ENCODE peak calls at places on chromosome 21, in five cellular contexts. D, X, G, N and J are unnamed samples.

GRCh38 chr21:28688381-28688780 is 304.3 kb downstream of the LTN1 start:
- DNase-seq in D (no peak), N (no peak), X (no peak), G (no peak), J (no peak)

GRCh38 chr21:18617291-18617690 is 213.7 kb upstream of the TMPRSS15 start:
- DNase-seq in G (no peak), N (no peak), D (no peak), X (no peak), J (no peak)

GRCh38 chr21:46065993-46066842 is 31.7 kb upstream of the COL6A2 start:
- DNase-seq in X (peak), N (no peak), G (no peak), D (no peak), J (no peak)

GRCh38 chr21:35427320-35428040 is 378.4 kb upstream of the RUNX1 start:
- DNase-seq in X (peak), N (no peak), D (no peak), G (no peak), J (no peak)

GRCh38 chr21:39030127-39030884 is 152.9 kb downstream of the PSMG1 start:
- DNase-seq in D (no peak), G (no peak), N (no peak), X (peak), J (no peak)

GRCh38 chr21:46550511-46550941 is 54.4 kb downstream of the S100B start:
- DNase-seq in X (peak), N (no peak), D (no peak), G (no peak), J (no peak)

GRCh38 chr21:38181101-38181500 is 75.7 kb upstream of the KCNJ15 start:
- DNase-seq in X (no peak), N (no peak), G (no peak), D (no peak), J (no peak)

GRCh38 chr21:32094792-32095191 is 184.1 kb downstream of the MIS18A start:
- DNase-seq in D (no peak), G (no peak), X (no peak), N (no peak), J (no peak)

GRCh38 chr21:29257701-29258100 is 41.0 kb upstream of the BACH1 start:
- DNase-seq in X (no peak), G (no peak), N (no peak), D (peak), J (no peak)

GRCh38 chr21:45364464-45365185 is 40.3 kb upstream of the COL18A1 start:
- DNase-seq in X (peak), D (no peak), N (no peak), G (no peak), J (no peak)

GRCh38 chr21:23162213-23162946 is 2164.2 kb downstream of the NCAM2 start:
- DNase-seq in X (no peak), D (no peak), G (no peak), N (no peak), J (peak)

GRCh38 chr21:27382404-27382803 is 415.5 kb upstream of the ADAMTS5 start:
- DNase-seq in G (no peak), X (no peak), N (no peak), D (no peak), J (no peak)

GRCh38 chr21:39263372-39263771 is 50.1 kb downstream of the BRWD1 start:
- DNase-seq in X (no peak), D (no peak), G (no peak), N (no peak), J (no peak)

GRCh38 chr21:44914176-44914874 is 6.4 kb downstream of the ITGB2 start:
- DNase-seq in D (peak), X (no peak), G (no peak), N (no peak), J (no peak)

GRCh38 chr21:27134513-27134912 is 167.6 kb upstream of the ADAMTS5 start:
- DNase-seq in D (no peak), G (no peak), X (no peak), N (no peak), J (no peak)

GRCh38 chr21:21831036-21831435 is 832.8 kb downstream of the NCAM2 start:
- DNase-seq in D (no peak), G (no peak), N (no peak), X (no peak), J (no peak)

GRCh38 chr21:44437696-44438431 is 17.4 kb upstream of the LRRC3 start:
- DNase-seq in N (no peak), X (peak), G (no peak), D (no peak), J (no peak)

GRCh38 chr21:40976198-40977114 is 129.5 kb upstream of the DSCAM start:
- DNase-seq in N (no peak), G (no peak), D (no peak), X (no peak), J (no peak)

GRCh38 chr21:26194326-26194725 is 23.8 kb upstream of the APP start:
- DNase-seq in G (no peak), X (no peak), N (no peak), D (no peak), J (no peak)

GRCh38 chr21:28018741-28019669 is 973.7 kb downstream of the LTN1 start:
- DNase-seq in D (no peak), X (no peak), N (no peak), G (no peak), J (no peak)

GRCh38 chr21:42657676-42658319 is 4.4 kb downstream of the PDE9A start:
- DNase-seq in G (no peak), D (no peak), N (no peak), X (no peak), J (no peak)
- TF ChIP-seq POLR2AphosphoS5 in G (no peak), D (no peak), N (no peak), X (peak), J (no peak)

GRCh38 chr21:15063081-15063820 is 1.5 kb downstream of the NRIP1 start:
- DNase-seq in G (no peak), D (peak), X (no peak), N (no peak), J (no peak)
- TF ChIP-seq POLR2AphosphoS5 in G (no peak), D (no peak), X (no peak), N (no peak), J (no peak)

GRCh38 chr21:33480481-33481103 is 818 bp upstream of the TMEM50B start:
- DNase-seq in X (no peak), G (no peak), N (no peak), D (no peak), J (no peak)

GRCh38 chr21:33479679-33480480 is at the start of gene TMEM50B:
- DNase-seq in G (peak), D (peak), X (peak), N (peak), J (peak)

GRCh38 chr21:33478182-33478581 is 1.6 kb downstream of the TMEM50B start:
- DNase-seq in G (no peak), N (no peak), X (no peak), D (no peak), J (no peak)

GRCh38 chr21:33477066-33477465 is 2.7 kb downstream of the TMEM50B start:
- DNase-seq in D (no peak), N (no peak), X (no peak), G (no peak), J (no peak)

DNA sequence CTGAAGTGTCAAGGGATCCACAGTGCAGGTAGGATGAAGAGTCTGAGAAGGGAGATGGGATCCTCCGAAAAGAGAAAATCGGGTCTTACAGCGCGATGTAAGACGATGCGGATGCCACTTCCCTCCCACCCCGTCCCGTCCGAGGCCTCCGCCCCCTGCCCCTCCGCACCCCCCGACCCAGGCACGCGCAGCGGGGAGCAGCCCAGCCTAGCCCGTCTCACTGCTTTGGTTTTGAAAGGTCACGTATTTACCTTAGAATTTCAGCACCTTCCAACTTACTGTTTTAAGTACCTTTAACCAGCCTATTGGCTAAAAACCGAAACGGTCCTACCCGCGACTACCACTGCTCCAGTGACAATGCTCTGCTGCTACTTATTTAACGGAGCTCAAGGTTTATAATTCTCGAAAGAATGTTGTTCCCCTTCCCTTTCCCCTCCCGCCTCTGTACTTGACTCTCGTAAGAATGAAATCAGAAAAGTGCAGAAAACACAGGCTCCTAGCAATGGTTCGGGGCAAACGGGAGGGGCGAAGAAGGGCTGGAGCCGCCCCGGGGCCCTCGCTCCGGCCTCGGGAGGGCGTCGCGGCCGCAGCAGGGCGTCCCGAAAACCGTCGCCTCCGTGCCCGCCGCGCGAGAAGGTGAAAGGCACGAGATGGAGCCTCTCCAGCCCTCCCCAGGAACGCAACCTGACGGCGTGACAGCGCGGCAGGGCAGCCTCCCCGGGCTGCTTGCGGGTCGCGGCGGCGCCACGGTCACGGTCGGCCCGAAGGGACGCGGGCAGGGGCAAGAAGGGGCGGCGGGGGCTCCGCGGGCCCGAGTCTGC is 706 bp downstream of the TMEM50B start:
- DNase-seq in X (no peak), G (peak), D (peak), N (peak), J (no peak)
- TF ChIP-seq POLR2AphosphoS5 in X (no peak), G (no peak), D (no peak), N (no peak), J (no peak)

DNA sequence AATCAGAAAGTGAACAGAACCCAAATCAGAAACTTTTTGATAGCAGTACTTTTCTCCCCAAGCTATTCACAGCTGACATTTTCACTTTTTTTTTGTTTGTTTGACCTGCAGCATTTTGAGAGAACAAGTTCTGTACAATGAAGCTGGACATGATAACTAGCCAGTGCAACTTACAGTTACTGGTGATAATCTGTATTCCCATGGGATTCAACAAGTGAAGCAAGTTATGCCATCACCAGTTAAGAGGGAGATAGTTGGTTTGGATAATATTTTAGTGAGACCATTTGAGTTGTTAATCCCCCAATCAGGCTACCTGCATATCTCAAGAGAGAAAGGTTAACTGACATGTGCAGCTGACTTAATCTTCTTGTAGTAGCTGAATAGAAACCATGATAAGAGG is 18.1 kb downstream of the SON start:
- DNase-seq in X (no peak), N (no peak), D (no peak), G (no peak), J (no peak)
- TF ChIP-seq POLR2AphosphoS5 in X (no peak), N (no peak), D (peak), G (no peak), J (no peak)

GRCh38 chr21:37057614-37058013 is 15.3 kb downstream of the PIGP start:
- DNase-seq in G (no peak), N (no peak), X (no peak), D (no peak), J (no peak)

GRCh38 chr21:37061926-37062591 is 10.8 kb downstream of the PIGP start:
- DNase-seq in G (no peak), D (peak), N (no peak), X (no peak), J (no peak)

GRCh38 chr21:37059181-37059580 is 13.7 kb downstream of the PIGP start:
- DNase-seq in N (no peak), X (no peak), D (no peak), G (no peak), J (no peak)

GRCh38 chr21:37062592-37062933 is 10.3 kb downstream of the PIGP start:
- DNase-seq in X (no peak), D (no peak), N (no peak), G (no peak), J (no peak)

GRCh38 chr21:37060296-37060695 is 12.6 kb downstream of the PIGP start:
- DNase-seq in X (no peak), N (no peak), D (peak), G (no peak), J (peak)
- TF ChIP-seq POLR2AphosphoS5 in X (peak), N (no peak), D (no peak), G (peak), J (no peak)

DNA sequence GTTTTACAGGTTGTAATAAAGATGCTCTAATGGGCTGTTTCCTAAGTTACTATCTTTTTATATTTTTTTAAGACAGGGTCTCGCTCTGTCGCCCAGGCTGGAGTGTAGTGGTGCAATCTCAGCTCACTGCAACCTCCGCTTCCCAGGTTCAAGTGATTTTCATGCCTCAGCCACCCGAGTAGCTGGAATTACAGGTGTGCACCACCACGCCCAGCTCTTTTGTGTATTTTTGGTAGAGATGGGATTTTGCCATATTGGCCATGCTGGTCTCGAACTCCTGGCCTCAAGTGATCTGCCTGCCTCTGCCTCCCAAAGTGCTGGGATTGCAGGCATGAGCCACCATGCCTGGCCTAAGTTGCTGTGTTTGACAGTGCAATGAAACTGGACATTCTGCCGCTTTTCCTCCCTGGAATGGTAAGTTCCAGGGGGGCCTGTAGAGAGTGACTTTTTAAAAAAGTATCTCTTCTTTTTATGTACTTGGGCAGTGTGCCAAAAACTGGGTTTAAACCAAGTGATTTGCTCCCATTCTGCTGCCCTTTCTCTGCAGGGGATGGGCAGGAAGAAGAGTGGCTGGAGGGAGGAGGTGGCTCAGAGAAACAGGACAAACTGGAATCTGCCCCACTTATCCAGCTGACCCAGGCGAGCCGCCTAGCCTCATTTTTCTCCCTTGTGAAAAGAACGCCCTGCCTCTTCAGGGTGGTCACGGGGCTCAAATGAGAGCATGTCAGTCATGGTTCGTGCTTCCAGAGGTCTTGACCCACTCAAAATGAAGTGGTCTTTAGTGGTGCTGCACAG is 2.3 kb downstream of the SLC37A1 start:
- DNase-seq in N (no peak), D (no peak), G (peak), X (peak), J (no peak)
- TF ChIP-seq POLR2AphosphoS5 in N (no peak), D (no peak), G (peak), X (no peak), J (no peak)